ENCODE peak calls at places on chromosome 19, in ten cellular contexts. T is NCI-H2029; L is activated CD8-positive, alpha-beta T cell treated with anti-CD3 and anti-CD28 coated beads, Interleukin-2, amount 10 ng/mL, durations not matched to agents 7 days and 5 days; O is hippocampal formation; B is Kasumi-1; Z is uterus; P is C1 segment of cervical spinal cord; K is stimulated activated naive CD8-positive, alpha-beta T cell treated with anti-CD3 and anti-CD28 coated beads, Interleukin-15, Interleukin-2, amounts not matched to agents 100 U/mL and 50 U/mL, for 24 hours; U is stimulated activated CD4-positive, alpha-beta T cell treated with anti-CD3 and anti-CD28 coated beads, Interleukin-4, amount 100 ng/mL, for 48 hours; D is iris pigment epithelial cell. S is an unnamed sample.

GRCh38 chr19:36215276-36216171 is 618 bp downstream of the ZNF146 start:
- DNase-seq in P (no peak), T (peak; percentile 5), D (peak; percentile 70), B (peak; percentile 62), O (no peak), Z (no peak), K (peak; percentile 45), U (peak; percentile 11), L (peak; percentile 25), S (peak; percentile 29)

GRCh38 chr19:48997972-48998371 is 4.3 kb downstream of the RUVBL2 start:
- DNase-seq in B (peak; percentile 58), L (peak; percentile 77), K (peak; percentile 75), Z (no peak), O (no peak), T (no peak), D (peak; percentile 68), U (peak; percentile 56), P (no peak), S (peak; percentile 64)

GRCh38 chr19:2333027-2333806 is 4.7 kb downstream of the SPPL2B start:
- DNase-seq in U (no peak), L (no peak), O (no peak), K (no peak), D (no peak), B (no peak), Z (no peak), T (peak; percentile 90), P (no peak), S (no peak)

GRCh38 chr19:49327878-49328544 is 3.0 kb upstream of the SLC6A16 start:
- DNase-seq in P (no peak), D (peak; percentile 45), Z (no peak), B (peak; percentile 79), K (peak; percentile 61), L (peak; percentile 64), U (peak; percentile 34), T (no peak), O (no peak), S (peak; percentile 54)

GRCh38 chr19:15315101-15315500 is 17.2 kb downstream of the BRD4 start:
- DNase-seq in T (peak; percentile 89), B (no peak), L (no peak), Z (no peak), U (no peak), O (no peak), P (no peak), K (no peak), D (no peak), S (no peak)

GRCh38 chr19:46696052-46696451 is 20.9 kb downstream of the PRKD2 start:
- DNase-seq in D (no peak), U (no peak), K (no peak), O (no peak), B (no peak), Z (no peak), P (no peak), L (no peak), T (no peak), S (no peak)

GRCh38 chr19:14139944-14140343 is 3.6 kb upstream of the ASF1B start:
- DNase-seq in B (peak; percentile 73), D (peak; percentile 59), U (no peak), L (no peak), T (no peak), O (no peak), K (no peak), Z (no peak), P (no peak), S (no peak)

GRCh38 chr19:41136636-41137035 is 22.4 kb downstream of the CYP2F1 start:
- DNase-seq in B (no peak), T (no peak), L (no peak), P (no peak), Z (no peak), O (no peak), D (no peak), U (no peak), K (no peak), S (no peak)

GRCh38 chr19:1567848-1568227 is 287 bp downstream of the MEX3D start:
- DNase-seq in P (no peak), U (no peak), O (no peak), B (no peak), T (no peak), D (no peak), Z (no peak), L (no peak), K (no peak), S (no peak)

GRCh38 chr19:16252459-16253205 is 54.9 kb downstream of the AP1M1 start:
- DNase-seq in K (no peak), B (no peak), L (no peak), D (no peak), O (peak; percentile 12), P (no peak), U (no peak), Z (no peak), T (no peak), S (no peak)

GRCh38 chr19:36213793-36214387 is 575 bp downstream of the ZNF565 start:
- DNase-seq in B (no peak), D (peak; percentile 32), O (no peak), P (no peak), Z (no peak), L (peak; percentile 23), T (no peak), U (peak; percentile 50), K (no peak), S (no peak)

GRCh38 chr19:5308471-5309437 is 31.9 kb downstream of the PTPRS start:
- DNase-seq in U (no peak), O (peak; percentile 67), P (peak; percentile 35), Z (peak; percentile 88), D (peak; percentile 90), T (peak; percentile 74), K (no peak), L (no peak), B (no peak), S (peak; percentile 76)

GRCh38 chr19:39509233-39509632 is 5.7 kb upstream of the SELENOV start:
- DNase-seq in T (no peak), P (no peak), B (no peak), U (no peak), O (no peak), L (no peak), D (no peak), Z (no peak), K (no peak), S (no peak)

S was measured in AG08396.